ENCODE peak calls at places on chromosomes 3 and 15, in four cellular contexts. A is cardiac fibroblast; L is stimulated activated CD4-positive, alpha-beta T cell treated with anti-CD3 and anti-CD28 coated beads, Interleukin-4, amount 100 ng/mL, for 48 hours; V is nephron progenitor cell. X is an unnamed sample.

GRCh38 chr3:123618076-123618703 is 33.3 kb upstream of the HACD2 start:
- DNase-seq in V (no peak), L (no peak), A (no peak), X (no peak)

GRCh38 chr15:68470049-68470738 is 38.2 kb upstream of the ITGA11 start:
- DNase-seq in A (no peak), L (no peak), V (no peak), X (no peak)

GRCh38 chr15:42203891-42204290 is 4.2 kb downstream of the VPS39 start:
- DNase-seq in L (no peak), V (no peak), A (peak), X (no peak)

GRCh38 chr3:87575538-87575937 is 299.2 kb upstream of the POU1F1 start:
- DNase-seq in V (no peak), L (no peak), A (no peak), X (no peak)

GRCh38 chr3:69085543-69086132 is 901 bp downstream of the ARL6IP5 start:
- DNase-seq in A (peak), L (no peak), V (peak), X (peak)

GRCh38 chr3:192812736-192813383 is 85.5 kb upstream of the FGF12 start:
- DNase-seq in V (peak), A (peak), L (no peak), X (peak)

GRCh38 chr3:193509103-193509965 is 45.4 kb downstream of the ATP13A4 start:
- DNase-seq in V (no peak), L (no peak), A (no peak), X (no peak)

GRCh38 chr15:38050529-38050928 is 116.1 kb downstream of the TMCO5A start:
- DNase-seq in L (no peak), A (peak), V (no peak), X (no peak)

GRCh38 chr3:49534581-49535495 is 19.4 kb upstream of the BSN start:
- DNase-seq in V (peak), A (no peak), L (no peak), X (no peak)

GRCh38 chr15:45587861-45588170 is 637 bp downstream of the BLOC1S6 start:
- DNase-seq in L (no peak), V (no peak), A (no peak), X (no peak)

GRCh38 chr15:58381696-58382095 is 50.1 kb upstream of the LIPC start:
- DNase-seq in L (no peak), V (no peak), A (no peak), X (no peak)

GRCh38 chr3:137039570-137039969 is 81.8 kb downstream of the IL20RB start:
- DNase-seq in L (no peak), V (no peak), A (peak), X (no peak)

GRCh38 chr3:116413319-116413718 is 32.0 kb downstream of the LSAMP start:
- DNase-seq in A (no peak), L (no peak), V (no peak), X (no peak)

GRCh38 chr15:88375234-88375926 is 91.8 kb downstream of the MRPL46 start:
- DNase-seq in V (no peak), A (peak), L (no peak), X (no peak)

GRCh38 chr3:12553921-12554391 is 2.9 kb upstream of the MKRN2 start:
- DNase-seq in L (no peak), A (peak), V (no peak), X (no peak)

GRCh38 chr15:92884813-92885461 is 15.2 kb upstream of the CHD2 start:
- DNase-seq in L (no peak), V (no peak), A (peak), X (no peak)

GRCh38 chr3:13545952-13546454 is 2.9 kb upstream of the FBLN2 start:
- DNase-seq in A (no peak), V (no peak), L (no peak), X (no peak)

GRCh38 chr15:59946084-59946483 is 58.0 kb upstream of the FOXB1 start:
- DNase-seq in A (no peak), V (no peak), L (no peak), X (no peak)

GRCh38 chr3:25338158-25338725 is 89.8 kb upstream of the RARB start:
- DNase-seq in A (no peak), L (no peak), V (no peak), X (no peak)

GRCh38 chr3:171867976-171868375 is 24.8 kb downstream of the TMEM212 start:
- DNase-seq in L (no peak), V (no peak), A (peak), X (no peak)

GRCh38 chr3:196042673-196043072 is 39.2 kb downstream of the TFRC start:
- DNase-seq in L (no peak), V (no peak), A (peak), X (no peak)

GRCh38 chr3:165513715-165514711 is 317.8 kb upstream of the SLITRK3 start:
- DNase-seq in L (no peak), V (no peak), A (no peak), X (no peak)

GRCh38 chr3:119731545-119732343 is 28.9 kb downstream of the CFAP91 start:
- DNase-seq in A (peak), L (no peak), V (no peak), X (no peak)

GRCh38 chr3:197820550-197821335 is 29.7 kb downstream of the LRCH3 start:
- DNase-seq in L (no peak), A (no peak), V (peak), X (no peak)